ENCODE peak calls at places on chromosomes 7 and 10, in seven cellular contexts. R is brain microvascular endothelial cell, D is right cardiac atrium, M is K562, B is uterus, S is IMR-90, N is mesenchymal stem cell. V is an unnamed sample. For H3K27me3, the result is how much of the 10 kb centered on the place peaks cover.

GRCh38 chr10:62792261-62792660 is 12.3 kb upstream of the ADO start:
- DNase-seq in R (no peak), D (peak), M (no peak), B (no peak), S (no peak), N (no peak), V (no peak)

GRCh38 chr7:1964913-1965578 is 267.7 kb downstream of the MAD1L1 start:
- DNase-seq in R (no peak), D (peak), M (no peak), B (no peak), S (no peak), N (no peak), V (no peak)

GRCh38 chr7:31487476-31487875 is 26.4 kb upstream of the ITPRID1 start:
- DNase-seq in R (no peak), D (no peak), M (no peak), B (no peak), S (no peak), N (no peak), V (no peak)

GRCh38 chr7:117673839-117674238 is 194.0 kb downstream of the CFTR start:
- DNase-seq in R (peak), D (no peak), M (no peak), B (no peak), S (peak), N (peak), V (no peak)

GRCh38 chr7:123769371-123769770 is 20.6 kb upstream of the WASL start:
- DNase-seq in R (peak), D (no peak), M (no peak), B (no peak), S (peak), N (no peak), V (peak)

GRCh38 chr10:110613996-110614495 is 30.1 kb upstream of the RBM20 start:
- DNase-seq in R (no peak), D (no peak), M (no peak), B (no peak), S (no peak), N (no peak), V (no peak)

GRCh38 chr7:93245525-93246432 is 13.6 kb downstream of the VPS50 start:
- DNase-seq in R (no peak), D (no peak), M (no peak), B (no peak), S (peak), N (peak), V (no peak)

GRCh38 chr10:70227548-70228320 is 5.5 kb downstream of the PPA1 start:
- DNase-seq in R (no peak), D (no peak), M (no peak), B (no peak), S (no peak), N (no peak), V (no peak)

GRCh38 chr7:101542527-101543241 is 86.4 kb downstream of the MYL10 start:
- DNase-seq in R (peak), D (peak), M (peak), B (peak), S (peak), N (peak), V (peak)

GRCh38 chr10:122863796-122864592 is 15.4 kb downstream of the FAM24B start:
- DNase-seq in R (no peak), D (no peak), M (no peak), B (no peak), S (no peak), N (no peak), V (no peak)

GRCh38 chr10:25176421-25176968 is 1.7 kb downstream of the GPR158 start:
- DNase-seq in R (no peak), D (peak), M (no peak), B (no peak), S (no peak), N (no peak), V (no peak)

GRCh38 chr10:25178411-25178810 is 3.6 kb downstream of the GPR158 start:
- DNase-seq in R (no peak), D (no peak), M (no peak), B (no peak), S (no peak), N (no peak), V (no peak)

GRCh38 chr10:25177754-25178135 is 2.9 kb downstream of the GPR158 start:
- DNase-seq in R (no peak), D (no peak), M (no peak), B (no peak), S (no peak), N (no peak), V (no peak)

GRCh38 chr10:25177093-25177753 is 2.4 kb downstream of the GPR158 start:
- DNase-seq in R (no peak), D (no peak), M (no peak), B (no peak), S (no peak), N (no peak), V (no peak)

DNA sequence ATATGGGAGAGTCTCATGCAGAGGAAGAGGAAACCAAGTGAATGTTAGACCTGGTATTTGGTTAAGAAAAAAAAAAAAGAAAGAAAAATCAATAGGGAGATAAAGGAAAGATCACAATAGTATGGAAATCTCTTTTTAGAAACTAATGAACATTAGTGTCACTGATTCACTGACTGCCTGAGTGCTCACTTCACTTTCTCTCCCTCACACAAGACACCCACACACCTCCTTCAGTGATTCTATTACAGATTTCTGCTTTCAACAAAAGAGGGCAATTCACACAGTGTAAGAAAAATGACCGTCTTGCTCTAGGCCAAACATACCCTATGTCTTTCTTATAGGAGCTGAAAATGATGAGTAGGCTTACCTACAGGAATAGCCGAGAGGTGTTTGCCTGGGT is 6.0 kb downstream of the GPR158 start:
- DNase-seq in R (no peak), D (no peak), M (no peak), B (no peak), S (no peak), N (no peak), V (no peak)
- H3K27me3 ChIP-seq in R (under half), D (under half), M (under half), B (under half), S (under half), N (under half), V (under half)

GRCh38 chr7:115707684-115708341 is 322.8 kb downstream of the TFEC start:
- DNase-seq in R (no peak), D (no peak), M (no peak), B (no peak), S (no peak), N (no peak), V (no peak)
- H3K4me3 ChIP-seq in R (no peak), D (no peak), M (no peak), B (no peak), S (no peak), N (no peak), V (no peak)

DNA sequence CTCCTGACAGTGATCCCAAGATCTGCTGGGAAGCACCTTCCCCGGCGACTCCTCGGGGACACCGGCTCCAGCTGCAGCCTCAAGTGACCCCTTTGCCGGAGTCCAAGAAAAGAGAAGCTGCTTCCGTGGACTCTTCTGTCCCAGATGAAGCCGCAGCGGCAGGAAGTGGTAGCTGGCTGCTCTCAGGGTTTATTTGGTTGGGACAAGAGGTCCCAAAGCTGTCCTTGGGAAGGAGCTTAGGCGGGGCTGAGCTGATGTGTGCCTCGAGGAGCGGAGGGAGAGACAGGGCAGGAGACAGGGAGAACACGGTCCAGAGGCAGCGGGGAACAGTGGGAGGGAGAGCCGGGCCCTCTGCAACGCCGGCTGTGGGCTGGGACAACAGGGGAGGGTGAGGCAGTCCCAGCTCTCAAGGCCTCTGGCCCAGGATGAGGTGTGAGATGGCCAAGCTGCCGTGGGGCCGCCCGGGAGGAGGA is 13.1 kb upstream of the FAM20C start:
- DNase-seq in R (no peak), D (peak), M (no peak), B (no peak), S (no peak), N (no peak), V (no peak)
- H3K27ac ChIP-seq in R (no peak), D (no peak), M (no peak), B (no peak), S (no peak), N (no peak), V (no peak)

GRCh38 chr10:91317541-91317940 is 92.6 kb upstream of the HECTD2 start:
- DNase-seq in R (no peak), D (no peak), M (no peak), B (no peak), S (no peak), N (no peak), V (no peak)
- H3K27me3 ChIP-seq in R (under half), D (under half), M (under half), B (under half), S (under half), N (under half), V (under half)

DNA sequence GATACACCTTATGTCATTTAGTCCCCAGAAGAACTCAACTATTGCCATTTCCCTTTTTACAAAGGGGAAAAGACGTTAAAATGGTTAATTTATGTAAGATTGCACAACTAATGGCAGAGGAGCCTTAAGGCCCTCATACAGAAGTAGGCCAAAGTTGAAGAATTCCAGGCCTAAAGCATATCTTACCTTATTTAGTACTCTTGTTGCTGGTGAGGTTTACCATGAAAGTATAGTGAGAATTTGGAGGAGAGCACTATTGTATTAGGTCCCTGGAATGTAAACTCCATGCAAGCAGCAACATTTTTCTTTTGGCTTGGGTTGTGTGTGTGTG is 727 bp upstream of the CRPPA start:
- DNase-seq in R (no peak), D (no peak), M (no peak), B (no peak), S (peak), N (peak), V (no peak)
- H3K4me3 ChIP-seq in R (no peak), D (no peak), M (peak), B (no peak), S (no peak), N (no peak), V (no peak)

GRCh38 chr7:127392182-127392565 is 334 bp downstream of the ZNF800 start:
- DNase-seq in R (peak), D (peak), M (peak), B (peak), S (peak), N (peak), V (peak)

GRCh38 chr7:127391591-127392181 is 822 bp downstream of the ZNF800 start:
- DNase-seq in R (peak), D (no peak), M (no peak), B (no peak), S (peak), N (peak), V (peak)

GRCh38 chr7:127390186-127390816 is 2.2 kb downstream of the ZNF800 start:
- DNase-seq in R (no peak), D (no peak), M (no peak), B (no peak), S (no peak), N (no peak), V (no peak)

GRCh38 chr7:127389321-127389720 is 3.2 kb downstream of the ZNF800 start:
- DNase-seq in R (no peak), D (no peak), M (no peak), B (no peak), S (no peak), N (no peak), V (no peak)

GRCh38 chr7:127390817-127391590 is 1.5 kb downstream of the ZNF800 start:
- DNase-seq in R (no peak), D (no peak), M (no peak), B (no peak), S (no peak), N (no peak), V (no peak)
- H3K27ac ChIP-seq in R (no peak), D (no peak), M (peak), B (peak), S (peak), N (no peak), V (no peak)

GRCh38 chr7:20784311-20785210 is 2.1 kb downstream of the SP8 start:
- DNase-seq in R (no peak), D (no peak), M (no peak), B (no peak), S (no peak), N (no peak), V (no peak)

GRCh38 chr7:20786779-20787651 is at the start of gene SP8:
- DNase-seq in R (no peak), D (peak), M (peak), B (no peak), S (peak), N (peak), V (peak)

GRCh38 chr7:20785211-20786048 is 1.3 kb downstream of the SP8 start:
- DNase-seq in R (no peak), D (peak), M (no peak), B (no peak), S (no peak), N (no peak), V (no peak)

GRCh38 chr7:20786421-20786778 is 286 bp downstream of the SP8 start:
- DNase-seq in R (no peak), D (no peak), M (no peak), B (no peak), S (no peak), N (no peak), V (no peak)

DNA sequence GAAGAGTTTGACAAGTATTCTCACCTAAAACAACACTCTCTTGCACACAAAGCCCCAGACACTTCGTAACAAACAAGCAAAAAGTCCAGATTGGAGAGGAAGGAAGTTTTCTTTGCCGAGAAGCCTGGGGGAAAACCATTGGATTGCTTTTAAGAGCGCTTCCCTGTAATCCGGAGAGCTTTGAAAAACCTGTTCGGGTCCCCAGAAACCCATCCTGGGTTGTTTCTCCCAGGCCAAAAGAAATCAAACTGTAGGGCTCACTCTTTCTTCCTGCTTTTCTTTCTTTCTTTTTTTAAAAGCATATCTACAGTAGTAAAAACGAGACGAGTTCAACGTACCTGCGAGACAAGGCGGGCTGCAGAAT is 655 bp downstream of the SP8 start:
- DNase-seq in R (no peak), D (no peak), M (no peak), B (no peak), S (no peak), N (peak), V (no peak)
- H3K27me3 ChIP-seq in R (half or more), D (under half), M (under half), B (half or more), S (half or more), N (half or more), V (half or more)

DNA sequence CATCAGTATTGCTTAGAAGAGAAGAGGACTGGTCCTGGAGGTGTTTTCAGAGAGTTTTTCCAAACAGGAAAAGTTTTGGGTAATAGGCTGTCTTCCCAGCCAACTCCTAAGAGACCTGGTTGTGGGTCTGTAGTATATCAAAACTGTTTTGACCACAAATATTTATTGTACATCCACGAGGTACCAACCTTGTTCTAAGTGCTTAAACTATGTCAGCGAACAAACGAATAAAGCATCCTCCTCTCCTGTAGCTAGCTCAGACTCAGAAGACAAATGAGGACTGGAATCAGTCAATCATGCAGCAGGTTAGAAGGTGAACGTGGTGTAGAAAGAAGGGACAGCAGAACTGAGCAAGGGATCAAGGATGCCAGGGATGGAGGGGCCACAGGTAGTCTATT is 61.6 kb upstream of the MKI67 start:
- DNase-seq in R (no peak), D (no peak), M (no peak), B (no peak), S (no peak), N (no peak), V (no peak)
- H3K4me3 ChIP-seq in R (no peak), D (no peak), M (no peak), B (no peak), S (no peak), N (no peak), V (no peak)